ENCODE peak calls at places on chromosomes 12 and 14, in ten cellular contexts. C, O, T, M, H, A, L, E, K and V are unnamed samples.

GRCh38 chr12:9064815-9065606 is 50.7 kb downstream of the A2M start:
- DNase-seq in K (peak; percentile 83), T (peak; percentile 54), C (peak; percentile 42), E (peak; percentile 13), A (no peak), H (peak; percentile 6), O (no peak), L (no peak), M (no peak), V (peak; percentile 89)

GRCh38 chr14:58864751-58865519 is 227.2 kb downstream of the DACT1 start:
- DNase-seq in O (no peak), H (no peak), A (no peak), C (no peak), E (peak; percentile 41), M (no peak), K (peak; percentile 91), L (no peak), T (no peak), V (peak; percentile 55)

GRCh38 chr12:3677609-3678008 is 75.3 kb downstream of the CRACR2A start:
- DNase-seq in T (no peak), A (no peak), K (no peak), C (no peak), M (no peak), H (no peak), O (no peak), E (no peak), L (no peak), V (no peak)

GRCh38 chr12:104420868-104421267 is 35.9 kb upstream of the CHST11 start:
- DNase-seq in A (no peak), K (no peak), T (no peak), M (no peak), L (no peak), O (no peak), C (no peak), H (no peak), E (no peak), V (no peak)

GRCh38 chr14:84785997-84786396 is 743.9 kb upstream of the FLRT2 start:
- DNase-seq in T (no peak), C (no peak), E (no peak), K (no peak), H (no peak), M (no peak), O (no peak), A (no peak), L (no peak), V (no peak)

GRCh38 chr12:6346235-6346832 is 4.5 kb upstream of the TNFRSF1A start:
- DNase-seq in E (no peak), H (no peak), L (no peak), T (no peak), K (no peak), O (peak; percentile 85), M (no peak), A (no peak), C (no peak), V (no peak)

GRCh38 chr12:14289596-14289995 is 75.9 kb upstream of the ATF7IP start:
- DNase-seq in L (no peak), T (no peak), A (no peak), C (no peak), H (no peak), O (no peak), M (no peak), E (no peak), K (no peak), V (no peak)

GRCh38 chr12:95213119-95213518 is 4.1 kb downstream of the FGD6 start:
- DNase-seq in L (no peak), A (no peak), T (no peak), E (no peak), H (no peak), K (no peak), M (no peak), C (no peak), O (peak; percentile 61), V (no peak)

GRCh38 chr12:32947203-32947795 is 50.7 kb upstream of the PKP2 start:
- DNase-seq in L (no peak), H (no peak), C (peak; percentile 47), T (no peak), M (no peak), O (peak; percentile 80), K (peak; percentile 20), E (peak; percentile 34), A (no peak), V (peak; percentile 7)

GRCh38 chr14:45811155-45811554 is 558.2 kb upstream of the MIS18BP1 start:
- DNase-seq in K (no peak), C (peak; percentile 13), H (no peak), M (no peak), L (no peak), A (no peak), O (no peak), T (no peak), E (no peak), V (no peak)

GRCh38 chr12:70583251-70583650 is 54.0 kb downstream of the PTPRB start:
- DNase-seq in O (no peak), M (no peak), H (no peak), K (no peak), L (no peak), T (no peak), A (no peak), E (no peak), C (no peak), V (no peak)

GRCh38 chr12:78155546-78155945 is 324.9 kb downstream of the NAV3 start:
- DNase-seq in T (no peak), C (no peak), E (no peak), O (no peak), K (no peak), H (no peak), L (no peak), M (no peak), A (no peak), V (no peak)

GRCh38 chr12:82554529-82554928 is 132.2 kb upstream of the TMTC2 start:
- DNase-seq in H (no peak), E (peak; percentile 2), L (no peak), T (no peak), O (no peak), K (no peak), M (no peak), C (no peak), A (no peak), V (no peak)

GRCh38 chr12:127613056-127613455 is 653.9 kb upstream of the TMEM132C start:
- DNase-seq in A (no peak), H (no peak), C (no peak), E (no peak), M (no peak), T (no peak), L (no peak), K (no peak), O (no peak), V (no peak)

GRCh38 chr14:49888293-49888692 is 4.6 kb upstream of the ARF6 start:
- DNase-seq in H (no peak), O (no peak), T (no peak), L (no peak), E (no peak), M (no peak), K (no peak), C (no peak), A (no peak), V (no peak)

GRCh38 chr12:53510181-53510812 is 3.0 kb upstream of the NPFF start:
- DNase-seq in H (no peak), T (no peak), K (no peak), C (no peak), L (no peak), O (no peak), M (no peak), E (no peak), A (no peak), V (no peak)

GRCh38 chr12:93378373-93379310 is 917 bp downstream of the NUDT4 start:
- DNase-seq in L (peak; percentile 24), C (peak; percentile 79), H (peak; percentile 57), O (peak; percentile 60), A (peak; percentile 50), M (peak; percentile 35), K (peak; percentile 57), T (peak; percentile 14), E (peak; percentile 75), V (peak; percentile 33)

GRCh38 chr14:95862243-95862642 is 14.4 kb upstream of the TUNAR start:
- DNase-seq in T (no peak), L (no peak), E (no peak), K (no peak), A (no peak), O (no peak), C (no peak), M (no peak), H (no peak), V (no peak)

GRCh38 chr14:101820283-101820798 is 58.8 kb downstream of the PPP2R5C start:
- DNase-seq in K (no peak), M (no peak), C (no peak), H (no peak), L (no peak), A (peak; percentile 51), E (no peak), T (no peak), O (no peak), V (no peak)

GRCh38 chr14:51972566-51972965 is 16.8 kb upstream of the RTRAF start:
- DNase-seq in T (no peak), K (no peak), C (no peak), E (no peak), O (no peak), L (no peak), H (no peak), M (no peak), A (no peak), V (no peak)

GRCh38 chr12:11902525-11902875 is 168.2 kb upstream of the BCL2L14 start:
- DNase-seq in L (no peak), K (no peak), T (no peak), A (no peak), H (no peak), E (no peak), C (no peak), O (no peak), M (no peak), V (no peak)

GRCh38 chr14:93100570-93100969 is 15.2 kb downstream of the ITPK1 start:
- DNase-seq in L (no peak), E (no peak), H (no peak), C (no peak), K (no peak), O (no peak), T (no peak), A (no peak), M (no peak), V (no peak)

GRCh38 chr12:75727577-75727976 is 216.2 kb upstream of the KRR1 start:
- DNase-seq in C (no peak), O (no peak), L (no peak), A (no peak), E (no peak), T (no peak), K (no peak), H (no peak), M (no peak), V (no peak)

GRCh38 chr14:100703574-100704220 is 23.0 kb upstream of the DLK1 start:
- DNase-seq in T (no peak), C (no peak), M (no peak), A (no peak), L (no peak), O (no peak), E (no peak), K (no peak), H (no peak), V (no peak)

GRCh38 chr12:63917864-63918742 is 73.6 kb downstream of the SRGAP1 start:
- DNase-seq in L (no peak), A (no peak), M (no peak), C (no peak), K (no peak), E (peak; percentile 100), O (no peak), H (no peak), T (no peak), V (no peak)

GRCh38 chr14:100389497-100390104 is 66.5 kb downstream of the SLC25A47 start:
- DNase-seq in T (no peak), M (no peak), H (no peak), E (no peak), A (no peak), C (no peak), O (no peak), L (no peak), K (peak; percentile 91), V (peak; percentile 74)

GRCh38 chr12:19867151-19867550 is 427.9 kb downstream of the AEBP2 start:
- DNase-seq in A (no peak), H (no peak), O (no peak), K (no peak), T (no peak), E (no peak), L (no peak), M (no peak), C (no peak), V (no peak)

GRCh38 chr14:21486640-21487087 is 9.7 kb downstream of the TOX4 start:
- DNase-seq in K (no peak), O (no peak), M (no peak), E (peak; percentile 75), L (no peak), H (no peak), C (no peak), A (no peak), T (no peak), V (no peak)